ENCODE peak calls at places on chromosomes 4 and X, in four cellular contexts. One of them, this sample, is unnamed.

GRCh38 chrX:104141087-104141760 is 15.6 kb downstream of the SLC25A53 start:
- DNase-seq in HL-60: no peak
- DNase-seq in adrenal gland: no peak
- DNase-seq in AML-193: no peak
- DNase-seq in this sample: no peak

GRCh38 chr4:3296651-3297050 is 3.8 kb downstream of the RGS12 start:
- DNase-seq in HL-60: no peak
- DNase-seq in AML-193: no peak
- DNase-seq in adrenal gland: no peak
- DNase-seq in this sample: no peak

GRCh38 chr4:2354127-2354526 is 64.3 kb downstream of the ZFYVE28 start:
- DNase-seq in adrenal gland: no peak
- DNase-seq in HL-60: no peak
- DNase-seq in AML-193: no peak
- DNase-seq in this sample: no peak

GRCh38 chr4:123591875-123592274 is 195.3 kb downstream of the SPRY1 start:
- DNase-seq in adrenal gland: no peak
- DNase-seq in HL-60: no peak
- DNase-seq in AML-193: no peak
- DNase-seq in this sample: no peak

GRCh38 chrX:14043209-14043608 is 13.5 kb upstream of the GEMIN8 start:
- DNase-seq in HL-60: no peak
- DNase-seq in AML-193: no peak
- DNase-seq in adrenal gland: no peak
- DNase-seq in this sample: no peak

GRCh38 chr4:87974856-87975462 is 555 bp upstream of the SPP1 start:
- DNase-seq in HL-60: no peak
- DNase-seq in AML-193: no peak
- DNase-seq in adrenal gland: no peak
- DNase-seq in this sample: peak; percentile 41

GRCh38 chr4:122922877-122923511 is 597 bp upstream of the NUDT6 start:
- DNase-seq in AML-193: peak; percentile 93
- DNase-seq in adrenal gland: peak; percentile 85
- DNase-seq in HL-60: peak; percentile 90
- DNase-seq in this sample: peak; percentile 76

GRCh38 chrX:102966701-102967100 is 29.6 kb downstream of the RAB40AL start:
- DNase-seq in adrenal gland: no peak
- DNase-seq in AML-193: no peak
- DNase-seq in HL-60: no peak
- DNase-seq in this sample: no peak

GRCh38 chrX:153750126-153750774 is 13.8 kb upstream of the PLXNB3 start:
- DNase-seq in adrenal gland: no peak
- DNase-seq in AML-193: no peak
- DNase-seq in HL-60: no peak
- DNase-seq in this sample: no peak

GRCh38 chr4:151676301-151676700 is 84.5 kb downstream of the GATB start:
- DNase-seq in AML-193: no peak
- DNase-seq in adrenal gland: peak; percentile 41
- DNase-seq in HL-60: no peak
- DNase-seq in this sample: no peak

GRCh38 chr4:77903186-77903585 is 40.6 kb downstream of the MRPL1 start:
- DNase-seq in adrenal gland: no peak
- DNase-seq in HL-60: no peak
- DNase-seq in AML-193: no peak
- DNase-seq in this sample: no peak

This sample was measured in GDM1.